ENCODE peak calls at places on chromosomes 11 and 22, in five cellular contexts. D, N, J, P and C are unnamed samples.

GRCh38 chr11:17063171-17064002 is 14.1 kb downstream of the RPS13 start:
- DNase-seq in D (peak; percentile 48), N (peak; percentile 57), J (no peak), P (peak; percentile 56), C (peak; percentile 24)

GRCh38 chr22:46085831-46086576 is 64.3 kb upstream of the PPARA start:
- DNase-seq in D (peak; percentile 95), N (peak; percentile 90), J (no peak), P (no peak), C (no peak)

GRCh38 chr11:63573881-63574855 is 11.0 kb upstream of the PLAAT2 start:
- DNase-seq in D (peak; percentile 95), N (peak; percentile 59), J (no peak), P (peak; percentile 80), C (no peak)

GRCh38 chr22:37401401-37401859 is 25.8 kb downstream of the ELFN2 start:
- DNase-seq in D (peak; percentile 64), N (no peak), J (no peak), P (peak; percentile 63), C (no peak)

GRCh38 chr11:82731691-82732277 is 1.9 kb downstream of the FAM181B start:
- DNase-seq in D (no peak), N (no peak), J (no peak), P (no peak), C (no peak)

GRCh38 chr11:8206251-8207079 is 37.6 kb upstream of the RIC3 start:
- DNase-seq in D (no peak), N (no peak), J (no peak), P (no peak), C (no peak)

GRCh38 chr22:49237279-49237678 is 590.4 kb downstream of the BRD1 start:
- DNase-seq in D (no peak), N (no peak), J (no peak), P (no peak), C (no peak)

GRCh38 chr11:131811380-131811779 is 441.0 kb downstream of the NTM start:
- DNase-seq in D (no peak), N (no peak), J (no peak), P (no peak), C (no peak)